ENCODE peak calls at places on chromosome 7, in six cellular contexts. M is H9, X is progenitor cell of endocrine pancreas, Y is lung, E is uterus, B is Calu3. V is an unnamed sample.

GRCh38 chr7:45937301-45937700 is 16.2 kb upstream of the IGFBP3 start:
- DNase-seq in Y (no peak), M (no peak), X (no peak), E (no peak), B (no peak), V (peak)

GRCh38 chr7:107725138-107725740 is 18.7 kb upstream of the CBLL1 start:
- DNase-seq in B (peak), M (no peak), E (peak), X (no peak), Y (no peak), V (peak)

GRCh38 chr7:91632948-91633519 is 247.5 kb downstream of the MTERF1 start:
- DNase-seq in X (no peak), M (no peak), E (no peak), Y (no peak), B (no peak), V (no peak)

GRCh38 chr7:73983437-73984164 is 44.4 kb upstream of the ELN start:
- DNase-seq in B (no peak), M (no peak), E (peak), Y (no peak), X (no peak), V (no peak)

GRCh38 chr7:92508949-92509348 is 19.4 kb downstream of the PEX1 start:
- DNase-seq in M (no peak), X (no peak), B (no peak), Y (no peak), E (no peak), V (no peak)

GRCh38 chr7:119320316-119320715 is 952.7 kb upstream of the KCND2 start:
- DNase-seq in X (no peak), E (no peak), Y (no peak), M (no peak), B (no peak), V (peak)

GRCh38 chr7:79820387-79820786 is 314.2 kb upstream of the GNAI1 start:
- DNase-seq in X (no peak), E (peak), Y (no peak), B (no peak), M (no peak), V (no peak)

GRCh38 chr7:79118143-79118542 is 335.3 kb downstream of the MAGI2 start:
- DNase-seq in X (no peak), E (no peak), B (no peak), M (no peak), Y (no peak), V (no peak)

GRCh38 chr7:127158659-127159058 is 94.1 kb downstream of the GRM8 start:
- DNase-seq in Y (no peak), E (no peak), X (no peak), B (no peak), M (no peak), V (peak)

GRCh38 chr7:148535227-148535626 is 55.3 kb upstream of the C7orf33 start:
- DNase-seq in E (no peak), M (no peak), X (no peak), Y (no peak), B (no peak), V (peak)
- TF ChIP-seq CTCF in E (no peak), M (no peak), X (no peak), Y (no peak), B (no peak), V (no peak)

DNA sequence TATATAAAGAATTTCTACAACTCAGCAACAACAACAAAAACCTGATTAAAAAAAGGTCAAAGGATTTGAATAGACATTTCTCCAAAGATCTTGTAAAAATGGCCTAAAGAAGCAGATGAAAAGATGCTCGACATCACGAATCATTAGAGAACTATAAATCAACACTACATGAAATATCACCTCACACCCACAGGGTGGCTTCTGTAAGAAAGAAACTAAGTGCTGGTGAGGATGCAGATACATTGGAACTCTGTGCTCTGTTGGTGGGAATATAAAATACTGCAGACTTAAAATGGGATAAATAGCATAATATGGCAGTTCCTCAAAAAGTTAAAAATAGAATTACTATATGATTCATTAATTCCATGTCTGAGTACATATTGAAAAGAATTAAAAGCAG is 38.3 kb upstream of the CDCA7L start:
- DNase-seq in B (no peak), Y (no peak), X (no peak), M (no peak), E (no peak), V (no peak)
- TF ChIP-seq CTCF in B (no peak), Y (no peak), X (no peak), M (peak), E (no peak), V (peak)

GRCh38 chr7:16962986-16963385 is 81.2 kb upstream of the AGR3 start:
- DNase-seq in B (no peak), E (no peak), M (no peak), X (no peak), Y (no peak), V (no peak)

GRCh38 chr7:16960566-16960965 is 78.8 kb upstream of the AGR3 start:
- DNase-seq in B (no peak), Y (no peak), M (no peak), E (no peak), X (no peak), V (no peak)

GRCh38 chr7:16958724-16959123 is 76.9 kb upstream of the AGR3 start:
- DNase-seq in B (no peak), M (no peak), X (no peak), E (no peak), Y (no peak), V (no peak)

GRCh38 chr7:16967174-16967868 is 85.5 kb upstream of the AGR3 start:
- DNase-seq in Y (no peak), X (no peak), M (no peak), B (no peak), E (no peak), V (no peak)

GRCh38 chr7:16961650-16962049 is 79.9 kb upstream of the AGR3 start:
- DNase-seq in B (no peak), E (no peak), M (no peak), Y (no peak), X (no peak), V (no peak)
- TF ChIP-seq CTCF in B (no peak), E (no peak), M (no peak), Y (no peak), X (no peak), V (no peak)

GRCh38 chr7:21497072-21497471 is 45.8 kb upstream of the DNAH11 start:
- DNase-seq in Y (no peak), E (no peak), B (no peak), X (no peak), M (no peak), V (peak)
- TF ChIP-seq CTCF in Y (no peak), E (no peak), B (no peak), X (no peak), M (peak), V (peak)

GRCh38 chr7:4841836-4842235 is 20.0 kb downstream of the PAPOLB start:
- DNase-seq in E (no peak), X (no peak), B (no peak), M (no peak), Y (no peak), V (no peak)

GRCh38 chr7:4841007-4841784 is 20.6 kb downstream of the PAPOLB start:
- DNase-seq in E (no peak), M (no peak), Y (no peak), X (no peak), B (no peak), V (no peak)

GRCh38 chr7:4842302-4843064 is 19.3 kb downstream of the PAPOLB start:
- DNase-seq in B (no peak), M (no peak), E (no peak), X (no peak), Y (no peak), V (no peak)

GRCh38 chr7:4849390-4849789 is 12.4 kb downstream of the PAPOLB start:
- DNase-seq in M (no peak), B (peak), X (no peak), Y (no peak), E (no peak), V (peak)

DNA sequence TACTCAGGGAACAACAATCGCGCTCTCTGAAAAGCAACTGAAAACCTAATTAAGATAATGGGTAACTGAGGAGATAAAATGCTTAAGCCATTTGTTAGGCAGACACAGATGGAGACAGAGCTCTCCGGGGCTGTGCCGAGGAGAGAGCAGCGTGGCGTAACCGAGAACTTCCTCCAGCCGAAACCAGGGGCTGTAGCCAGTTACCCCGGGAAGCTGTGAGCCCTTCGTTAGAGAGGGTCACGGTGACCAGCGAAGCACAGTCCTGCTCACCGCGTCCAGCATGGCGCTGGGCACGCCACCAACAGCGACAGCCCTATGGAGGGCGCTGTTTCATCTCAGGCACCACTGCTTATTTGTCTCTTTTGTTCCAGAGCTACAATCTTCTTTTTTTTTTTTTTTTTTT is 16.1 kb downstream of the PAPOLB start:
- DNase-seq in M (peak), Y (no peak), B (no peak), E (peak), X (no peak), V (no peak)
- TF ChIP-seq CTCF in M (peak), Y (no peak), B (no peak), E (no peak), X (peak), V (no peak)

DNA sequence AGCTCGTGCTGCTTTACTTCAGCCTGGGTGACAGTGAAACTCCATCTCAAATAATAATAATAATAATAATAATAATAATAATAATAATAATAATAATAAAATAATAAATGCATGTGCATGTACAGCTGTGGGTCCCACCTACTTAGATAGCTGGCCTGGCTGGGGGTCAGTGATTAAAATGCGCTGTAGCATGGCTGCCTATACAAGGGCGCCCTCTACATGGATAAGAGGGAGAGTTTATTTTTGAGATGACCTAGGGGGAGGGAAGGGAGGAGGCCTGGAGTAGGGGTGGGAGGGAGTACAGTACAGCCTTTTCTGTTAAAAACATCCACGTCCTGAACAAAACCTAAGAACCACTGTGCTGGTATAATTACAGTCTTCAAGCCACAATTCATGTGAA is 146.4 kb downstream of the TMEM178B start:
- DNase-seq in E (no peak), Y (no peak), M (no peak), B (peak), X (no peak), V (no peak)
- TF ChIP-seq CTCF in E (no peak), Y (no peak), M (peak), B (no peak), X (peak), V (no peak)

V was measured in epithelial cell of esophagus.